ENCODE peak calls at places on chromosomes 3 and 15, in seven cellular contexts. O, C, T, G, L, Q and X are unnamed samples.

GRCh38 chr3:186826316-186826977 is 16.1 kb upstream of the ADIPOQ start:
- DNase-seq in C (no peak), T (no peak), L (peak; percentile 51), O (peak; percentile 51), Q (no peak), G (no peak), X (no peak)

GRCh38 chr3:52286777-52287110 is 884 bp upstream of the GLYCTK start:
- DNase-seq in G (no peak), L (no peak), O (no peak), C (no peak), Q (no peak), T (peak; percentile 55), X (no peak)

GRCh38 chr15:59306520-59307163 is 66.0 kb downstream of the MYO1E start:
- DNase-seq in C (no peak), O (no peak), G (no peak), L (no peak), Q (no peak), T (no peak), X (no peak)

GRCh38 chr3:128726691-128727031 is 678 bp downstream of the RAB7A start:
- DNase-seq in L (no peak), O (peak; percentile 76), Q (peak; percentile 9), C (peak; percentile 29), G (peak; percentile 32), T (no peak), X (peak; percentile 93)

GRCh38 chr3:152833089-152833488 is 1.8 kb upstream of the P2RY1 start:
- DNase-seq in L (no peak), C (no peak), Q (no peak), T (no peak), O (no peak), G (no peak), X (no peak)

GRCh38 chr15:90174140-90174891 is 26.8 kb upstream of the SEMA4B start:
- DNase-seq in C (no peak), T (no peak), Q (peak; percentile 8), L (peak; percentile 92), O (no peak), G (no peak), X (peak; percentile 95)

GRCh38 chr3:38165722-38166387 is 518 bp downstream of the OXSR1 start:
- DNase-seq in G (peak; percentile 16), T (no peak), O (no peak), C (no peak), L (peak; percentile 88), Q (peak; percentile 26), X (no peak)

GRCh38 chr3:4162132-4162531 is 141.0 kb upstream of the SETMAR start:
- DNase-seq in O (no peak), C (no peak), Q (no peak), G (no peak), T (no peak), L (no peak), X (no peak)

GRCh38 chr3:129794319-129795201 is 99.0 kb downstream of the TMCC1 start:
- DNase-seq in G (no peak), O (peak; percentile 18), L (no peak), C (no peak), Q (peak; percentile 67), T (peak; percentile 70), X (no peak)

GRCh38 chr15:32856753-32857152 is 138.9 kb downstream of the GREM1 start:
- DNase-seq in G (no peak), Q (no peak), L (no peak), T (no peak), C (no peak), O (no peak), X (no peak)

GRCh38 chr15:79602731-79603130 is 170.6 kb downstream of the MINAR1 start:
- DNase-seq in C (no peak), G (no peak), O (no peak), Q (no peak), T (no peak), L (no peak), X (no peak)

GRCh38 chr3:161644871-161645636 is 148.4 kb downstream of the OTOL1 start:
- DNase-seq in O (no peak), Q (no peak), G (no peak), T (no peak), C (no peak), L (no peak), X (no peak)

GRCh38 chr3:21944251-21944650 is 193.2 kb upstream of the ZNF385D start:
- DNase-seq in T (peak; percentile 12), G (no peak), Q (no peak), L (no peak), C (no peak), O (no peak), X (no peak)